ENCODE peak calls at places on chromosomes 11 and 22, in four cellular contexts. Q is HEK293T, C is WTC11, L is K562. E is an unnamed sample.

GRCh38 chr11:130904380-130904779 is 11.9 kb downstream of the SNX19 start:
- DNase-seq in Q (peak; percentile 18), C (no peak), L (peak; percentile 22), E (no peak)

GRCh38 chr22:22085702-22086500 is 103.3 kb upstream of the TOP3B start:
- DNase-seq in L (no peak), C (no peak), Q (no peak), E (no peak)

GRCh38 chr11:61538636-61538961 is 30.1 kb downstream of the LRRC10B start:
- DNase-seq in C (no peak), L (no peak), Q (no peak), E (peak; percentile 6)

GRCh38 chr11:70281114-70281729 is 10.7 kb downstream of the PPFIA1 start:
- DNase-seq in L (no peak), Q (no peak), C (no peak), E (no peak)

GRCh38 chr11:15336016-15336415 is 221.3 kb downstream of the INSC start:
- DNase-seq in L (no peak), Q (no peak), C (peak; percentile 12), E (no peak)

GRCh38 chr22:38700271-38700788 is 413 bp downstream of the JOSD1 start:
- DNase-seq in L (no peak), Q (no peak), C (peak; percentile 65), E (peak; percentile 35)

GRCh38 chr11:61375709-61376108 is 13.5 kb downstream of the TMEM138 start:
- DNase-seq in Q (no peak), C (no peak), L (no peak), E (no peak)

GRCh38 chr11:289145-289705 is 299 bp downstream of the PGGHG start:
- DNase-seq in C (peak; percentile 11), L (peak; percentile 96), Q (no peak), E (no peak)

GRCh38 chr11:46414899-46415298 is 23.3 kb upstream of the CHRM4 start:
- DNase-seq in C (no peak), L (no peak), Q (no peak), E (no peak)

DNA sequence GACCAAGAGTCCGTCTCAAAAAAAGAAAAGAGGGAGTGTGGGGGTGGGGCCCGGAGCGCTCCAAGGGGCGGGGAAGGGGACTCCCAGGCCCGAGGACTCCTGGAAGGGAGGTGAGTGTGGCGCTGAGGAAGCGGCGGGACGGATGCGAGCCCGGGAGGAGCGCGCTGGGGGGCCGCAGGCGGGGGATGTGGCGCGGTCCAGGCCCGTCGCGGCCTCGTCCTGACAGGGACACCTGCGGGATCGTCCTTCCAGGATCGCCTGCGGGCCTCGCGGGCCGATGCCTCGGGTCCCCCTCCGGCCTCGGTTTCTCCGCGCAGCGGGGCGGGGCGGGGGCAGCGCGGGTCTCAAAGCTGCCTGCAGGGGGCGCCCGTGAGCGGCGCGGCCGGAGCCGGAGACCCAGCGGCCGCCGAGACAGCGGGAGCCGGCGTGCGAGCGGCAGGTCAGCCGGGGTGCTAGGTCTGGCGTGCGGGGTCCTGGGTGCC is 3.8 kb upstream of the ADORA2A start:
- DNase-seq in L (peak; percentile 85), Q (peak; percentile 94), C (peak; percentile 69), E (no peak)
- TF ChIP-seq ELF4 in L (no peak), Q (no peak), C (no peak), E (no peak)

DNA sequence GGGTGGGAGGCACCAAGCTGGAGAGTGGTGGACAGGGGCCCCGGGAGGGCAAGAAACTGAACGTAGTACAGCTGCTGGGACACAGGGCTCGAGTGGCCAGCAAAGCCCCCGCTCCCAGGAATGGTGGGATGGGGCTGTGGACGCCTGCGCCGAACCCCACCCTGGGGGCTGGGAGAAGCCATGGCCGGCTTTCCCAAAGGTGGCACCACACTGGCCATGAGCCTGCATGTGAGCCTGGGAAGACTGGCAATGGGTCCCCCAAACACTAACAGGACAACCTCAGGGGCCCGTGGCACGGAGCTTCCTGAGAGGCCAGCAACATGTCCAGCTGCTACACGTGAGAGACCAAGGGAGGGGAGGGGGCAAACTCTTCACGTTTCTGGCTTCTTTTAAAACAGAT is 4.0 kb downstream of the ALG12 start:
- DNase-seq in Q (no peak), L (no peak), C (no peak), E (no peak)
- TF ChIP-seq ELF4 in Q (no peak), L (no peak), C (no peak), E (no peak)

DNA sequence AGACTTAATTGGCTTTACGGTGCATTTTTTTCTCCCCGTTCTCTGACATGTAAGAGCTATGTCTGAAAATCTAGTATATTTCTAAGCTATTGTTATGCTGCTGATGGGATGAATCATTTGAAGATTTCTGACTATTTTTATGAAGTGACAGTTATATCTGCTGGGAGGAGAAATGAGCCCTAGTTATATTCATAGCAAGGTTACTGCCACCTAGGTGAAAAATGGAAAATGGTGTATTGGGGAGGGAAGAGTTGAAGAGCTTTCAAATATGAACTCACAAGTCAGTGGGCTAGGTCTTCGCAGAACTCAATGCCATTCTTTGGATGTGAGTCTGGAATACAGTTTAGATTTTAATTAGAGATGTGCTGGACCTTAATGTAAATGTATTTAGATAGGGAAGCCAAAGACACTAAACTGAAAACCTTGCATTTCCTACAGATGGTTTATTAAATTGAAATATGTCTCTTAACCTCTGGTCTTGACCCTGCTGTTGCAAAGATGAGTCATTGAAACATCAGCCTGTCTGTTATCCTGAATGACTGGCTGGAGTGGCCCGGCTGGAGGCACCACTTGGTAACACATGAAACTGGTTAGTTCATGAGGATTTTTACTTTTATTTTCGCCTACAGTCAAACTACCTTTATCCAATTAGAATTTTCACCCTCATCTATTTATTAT is 293.7 kb downstream of the DDX10 start:
- DNase-seq in Q (no peak), C (no peak), L (no peak), E (no peak)
- TF ChIP-seq ELF4 in Q (no peak), C (no peak), L (no peak), E (no peak)

GRCh38 chr11:66494458-66494857 is 14.2 kb downstream of the DPP3 start:
- DNase-seq in L (no peak), Q (no peak), C (no peak), E (no peak)

GRCh38 chr11:66497206-66497605 is 13.2 kb upstream of the BBS1 start:
- DNase-seq in C (no peak), L (no peak), Q (no peak), E (no peak)

GRCh38 chr11:66495401-66495844 is 15.0 kb upstream of the BBS1 start:
- DNase-seq in L (no peak), C (peak; percentile 73), Q (no peak), E (no peak)

GRCh38 chr11:66493124-66493523 is 12.9 kb downstream of the DPP3 start:
- DNase-seq in L (no peak), C (no peak), Q (no peak), E (no peak)

GRCh38 chr11:66494935-66495334 is 14.7 kb downstream of the DPP3 start:
- DNase-seq in L (no peak), C (peak; percentile 49), Q (no peak), E (no peak)
- TF ChIP-seq ELF4 in L (no peak), C (no peak), Q (no peak), E (no peak)

GRCh38 chr11:57567512-57568329 is at the start of gene UBE2L6:
- DNase-seq in C (peak; percentile 91), Q (peak; percentile 87), L (peak; percentile 83), E (no peak)

GRCh38 chr11:57567210-57567511 is 311 bp downstream of the UBE2L6 start:
- DNase-seq in L (no peak), C (no peak), Q (no peak), E (no peak)

GRCh38 chr11:57566035-57566504 is 1.4 kb downstream of the UBE2L6 start:
- DNase-seq in C (no peak), L (no peak), Q (no peak), E (peak; percentile 46)

GRCh38 chr11:57568330-57568766 is 876 bp upstream of the UBE2L6 start:
- DNase-seq in Q (no peak), L (no peak), C (no peak), E (peak; percentile 49)

GRCh38 chr11:57566564-57567209 is 785 bp downstream of the UBE2L6 start:
- DNase-seq in Q (no peak), L (peak; percentile 4), C (no peak), E (no peak)
- TF ChIP-seq ELF4 in Q (no peak), L (no peak), C (no peak), E (no peak)

GRCh38 chr22:17119481-17120202 is 1.5 kb downstream of the TMEM121B start:
- DNase-seq in Q (peak; percentile 60), L (peak; percentile 40), C (peak; percentile 83), E (no peak)

GRCh38 chr22:17118342-17118741 is 2.8 kb downstream of the TMEM121B start:
- DNase-seq in L (no peak), C (no peak), Q (no peak), E (no peak)

GRCh38 chr22:17121235-17122195 is at the start of gene TMEM121B:
- DNase-seq in C (peak; percentile 94), L (peak; percentile 81), Q (peak; percentile 87), E (no peak)

GRCh38 chr22:17120711-17121234 is 387 bp downstream of the TMEM121B start:
- DNase-seq in Q (peak; percentile 52), C (peak; percentile 36), L (peak; percentile 36), E (no peak)

GRCh38 chr22:17120281-17120680 is 879 bp downstream of the TMEM121B start:
- DNase-seq in L (peak; percentile 85), C (peak; percentile 93), Q (peak; percentile 67), E (no peak)
- TF ChIP-seq ELF4 in L (no peak), C (no peak), Q (no peak), E (no peak)

DNA sequence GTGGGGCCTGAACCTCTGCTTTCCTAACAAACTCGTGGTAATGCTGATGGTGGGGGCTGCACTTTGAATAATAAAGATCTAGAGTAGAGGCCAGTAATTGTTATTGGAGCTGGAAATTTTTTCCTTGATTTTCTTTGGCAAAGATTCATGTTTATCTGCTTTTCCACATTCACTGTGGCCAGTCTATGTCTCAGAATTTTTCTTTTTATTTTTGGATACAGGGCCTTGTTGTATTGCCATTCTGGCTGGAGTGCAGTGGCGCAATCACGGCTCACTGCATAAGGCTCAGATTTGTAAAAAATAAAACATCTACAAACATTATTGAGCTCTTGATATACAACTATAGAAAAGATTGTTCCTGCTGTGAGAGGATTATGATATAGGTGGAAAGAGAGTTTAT is 1.6 kb downstream of the TMEM135 start:
- DNase-seq in C (no peak), Q (no peak), L (no peak), E (no peak)
- TF ChIP-seq ELF4 in C (no peak), Q (no peak), L (no peak), E (no peak)

DNA sequence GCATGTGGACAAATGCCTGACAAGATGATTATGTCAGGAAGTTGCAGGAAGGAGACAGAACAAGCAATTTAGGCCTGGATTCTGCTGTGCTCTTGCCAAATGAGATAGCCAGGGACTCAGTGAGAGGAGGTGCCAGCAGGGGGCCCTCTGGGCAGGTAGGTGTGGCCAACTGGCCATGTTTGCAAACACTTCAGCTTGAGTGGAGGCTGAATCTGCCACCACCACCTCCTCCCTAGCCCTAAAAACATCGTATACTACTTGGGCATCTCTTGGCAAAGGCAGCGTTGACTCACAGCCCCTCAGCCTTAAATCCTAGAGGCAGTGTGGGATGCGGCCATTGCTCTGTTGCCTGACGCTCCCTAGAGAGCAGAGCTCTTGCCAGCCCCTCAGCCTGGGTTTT is 95.1 kb upstream of the PLET1 start:
- DNase-seq in Q (peak; percentile 47), C (peak; percentile 61), L (peak; percentile 40), E (no peak)
- TF ChIP-seq ELF4 in Q (no peak), C (no peak), L (no peak), E (no peak)